ENCODE peak calls at places on chromosomes 2 and 18, in six cellular contexts. One of them, this sample, is unnamed.

GRCh38 chr2:105879798-105880300 is 135.1 kb downstream of the NCK2 start:
- DNase-seq in K562: no peak
- DNase-seq in H1: no peak
- DNase-seq in HCT116: no peak
- DNase-seq in HepG2: no peak
- DNase-seq in SK-N-SH: no peak
- DNase-seq in this sample: no peak

GRCh38 chr2:152861349-152861942 is 143.0 kb downstream of the ARL6IP6 start:
- DNase-seq in K562: peak; percentile 73
- DNase-seq in H1: peak; percentile 5
- DNase-seq in HCT116: peak; percentile 46
- DNase-seq in HepG2: peak; percentile 43
- DNase-seq in SK-N-SH: peak; percentile 32
- DNase-seq in this sample: peak; percentile 54

GRCh38 chr2:62396880-62397279 is 109.1 kb downstream of the TMEM17 start:
- DNase-seq in K562: no peak
- DNase-seq in H1: no peak
- DNase-seq in HCT116: no peak
- DNase-seq in HepG2: no peak
- DNase-seq in SK-N-SH: no peak
- DNase-seq in this sample: no peak

GRCh38 chr2:60480089-60480773 is 73.2 kb downstream of the BCL11A start:
- DNase-seq in K562: no peak
- DNase-seq in H1: no peak
- DNase-seq in HCT116: no peak
- DNase-seq in HepG2: peak; percentile 92
- DNase-seq in SK-N-SH: no peak
- DNase-seq in this sample: no peak

GRCh38 chr2:62705859-62706720 is 577 bp downstream of the EHBP1 start:
- DNase-seq in K562: peak; percentile 65
- DNase-seq in H1: no peak
- DNase-seq in HCT116: no peak
- DNase-seq in HepG2: peak; percentile 71
- DNase-seq in SK-N-SH: peak; percentile 78
- DNase-seq in this sample: peak; percentile 44

GRCh38 chr2:195319112-195319460 is 337.9 kb upstream of the SLC39A10 start:
- DNase-seq in K562: no peak
- DNase-seq in H1: no peak
- DNase-seq in HCT116: no peak
- DNase-seq in HepG2: no peak
- DNase-seq in SK-N-SH: no peak
- DNase-seq in this sample: no peak

GRCh38 chr2:108909275-108909823 is 79.7 kb downstream of the EDAR start:
- DNase-seq in K562: no peak
- DNase-seq in H1: no peak
- DNase-seq in HCT116: no peak
- DNase-seq in HepG2: no peak
- DNase-seq in SK-N-SH: peak; percentile 11
- DNase-seq in this sample: no peak

GRCh38 chr18:46071615-46071893 is 506 bp downstream of the PSTPIP2 start:
- DNase-seq in K562: no peak
- DNase-seq in H1: no peak
- DNase-seq in HCT116: no peak
- DNase-seq in HepG2: no peak
- DNase-seq in SK-N-SH: no peak
- DNase-seq in this sample: no peak

GRCh38 chr2:208407667-208408066 is 1.1 kb downstream of the PTH2R start:
- DNase-seq in K562: peak; percentile 27
- DNase-seq in H1: no peak
- DNase-seq in HCT116: no peak
- DNase-seq in HepG2: peak; percentile 3
- DNase-seq in SK-N-SH: peak; percentile 45
- DNase-seq in this sample: no peak

GRCh38 chr2:86229221-86229620 is 30.0 kb downstream of the MRPL35 start:
- DNase-seq in K562: no peak
- DNase-seq in H1: no peak
- DNase-seq in HCT116: no peak
- DNase-seq in HepG2: no peak
- DNase-seq in SK-N-SH: no peak
- DNase-seq in this sample: no peak

GRCh38 chr2:27977623-27978312 is 87.2 kb downstream of the BABAM2 start:
- DNase-seq in K562: no peak
- DNase-seq in H1: no peak
- DNase-seq in HCT116: peak; percentile 84
- DNase-seq in HepG2: peak; percentile 60
- DNase-seq in SK-N-SH: no peak
- DNase-seq in this sample: no peak

GRCh38 chr18:39058386-39059000 is 1492.9 kb upstream of the CELF4 start:
- DNase-seq in K562: no peak
- DNase-seq in H1: no peak
- DNase-seq in HCT116: no peak
- DNase-seq in HepG2: no peak
- DNase-seq in SK-N-SH: no peak
- DNase-seq in this sample: no peak

GRCh38 chr2:7269244-7269643 is 352.0 kb downstream of the RNF144A start:
- DNase-seq in K562: no peak
- DNase-seq in H1: no peak
- DNase-seq in HCT116: no peak
- DNase-seq in HepG2: no peak
- DNase-seq in SK-N-SH: no peak
- DNase-seq in this sample: no peak

GRCh38 chr2:25483584-25484266 is 142.0 kb upstream of the DNMT3A start:
- DNase-seq in K562: no peak
- DNase-seq in H1: no peak
- DNase-seq in HCT116: no peak
- DNase-seq in HepG2: no peak
- DNase-seq in SK-N-SH: no peak
- DNase-seq in this sample: no peak

GRCh38 chr2:63814114-63814513 is 27.6 kb upstream of the UGP2 start:
- DNase-seq in K562: no peak
- DNase-seq in H1: no peak
- DNase-seq in HCT116: no peak
- DNase-seq in HepG2: no peak
- DNase-seq in SK-N-SH: no peak
- DNase-seq in this sample: no peak

GRCh38 chr2:3269425-3270094 is 108.1 kb downstream of the EIPR1 start:
- DNase-seq in K562: no peak
- DNase-seq in H1: no peak
- DNase-seq in HCT116: no peak
- DNase-seq in HepG2: no peak
- DNase-seq in SK-N-SH: no peak
- DNase-seq in this sample: no peak

DNA sequence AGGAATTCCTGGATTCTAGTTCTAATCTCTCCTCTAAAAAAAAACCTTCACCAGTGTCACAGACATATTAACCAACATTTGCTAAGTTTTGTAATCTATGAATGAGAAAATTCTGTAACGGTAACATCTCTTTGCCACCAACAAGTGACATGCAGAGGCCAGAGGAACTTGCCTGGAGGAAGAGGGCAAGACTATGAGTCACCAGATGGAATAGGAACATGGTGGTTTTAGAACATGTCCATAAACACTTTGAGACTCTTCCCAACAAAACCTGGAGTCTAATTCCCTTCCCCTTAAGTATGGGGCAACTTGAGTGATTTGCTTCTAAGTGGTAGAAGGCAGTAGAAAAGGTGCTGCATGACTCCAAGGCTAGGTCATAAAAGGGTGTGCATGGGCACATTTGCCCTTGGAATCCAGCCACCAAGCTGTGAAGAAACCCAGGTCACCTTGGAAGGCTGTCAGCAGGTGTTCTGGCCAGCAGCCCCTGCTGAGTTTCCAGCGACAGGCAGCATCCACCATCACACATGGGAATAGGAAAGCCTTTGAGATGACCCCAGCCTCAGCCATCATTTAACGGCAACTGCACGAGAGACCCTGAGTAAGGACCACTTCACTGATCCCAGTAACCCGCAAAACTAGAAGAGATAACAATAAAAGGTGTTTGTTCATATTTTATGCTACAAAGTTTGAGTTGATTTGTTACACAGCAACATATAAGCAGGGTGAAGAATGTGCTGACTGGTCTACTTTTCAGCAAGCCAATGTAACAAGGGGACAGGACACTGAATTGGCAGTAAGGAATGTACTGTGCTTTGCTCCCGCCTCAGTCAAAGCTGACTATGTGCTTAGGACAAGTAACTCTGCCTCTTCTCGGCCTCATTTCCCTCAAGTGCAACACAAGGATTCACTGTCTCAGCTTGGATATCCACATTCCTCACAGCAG is 90.6 kb downstream of the SKA1 start:
- DNase-seq in K562: no peak
- DNase-seq in H1: no peak
- DNase-seq in HCT116: no peak
- DNase-seq in HepG2: no peak
- DNase-seq in SK-N-SH: no peak
- DNase-seq in this sample: no peak
- TF ChIP-seq YY1 in K562: no peak
- TF ChIP-seq YY1 in H1: no peak
- TF ChIP-seq YY1 in HCT116: no peak
- TF ChIP-seq YY1 in HepG2: no peak
- TF ChIP-seq YY1 in SK-N-SH: no peak
- TF ChIP-seq YY1 in this sample: no peak

DNA sequence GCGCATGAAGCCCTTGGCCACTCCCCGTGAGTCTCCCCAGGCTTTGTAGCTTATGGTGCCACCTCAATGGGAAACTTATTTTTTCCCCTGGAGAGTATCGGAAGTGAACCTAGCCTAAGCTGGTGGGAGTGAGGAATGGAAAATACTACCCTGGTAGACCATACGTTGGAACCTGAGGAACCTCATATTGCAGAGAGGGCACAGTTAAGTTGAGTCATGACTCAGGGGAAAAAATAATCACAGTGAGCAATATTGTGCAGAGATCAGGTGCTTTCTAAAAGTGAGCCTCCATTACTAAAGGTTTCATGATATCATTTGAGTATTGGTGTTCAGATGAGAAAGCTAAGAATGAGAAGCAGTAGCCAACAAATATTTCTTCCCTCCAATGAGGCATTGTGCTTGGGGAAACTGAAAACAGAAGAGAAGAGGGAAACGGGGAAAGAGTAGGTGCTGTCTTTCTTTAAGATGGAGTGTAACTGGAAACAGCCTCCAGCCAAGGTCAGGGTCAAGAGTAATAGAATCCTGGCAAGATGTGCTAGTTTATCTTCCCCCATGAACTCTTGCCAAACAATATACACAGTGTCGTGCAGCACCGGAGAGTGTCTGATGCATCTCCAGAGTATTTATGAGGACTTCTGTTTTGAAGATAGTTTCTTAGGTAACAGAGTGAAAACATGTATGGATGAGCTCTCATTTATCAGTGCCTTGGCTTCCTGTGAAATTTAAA is 360.7 kb upstream of the NT5C1B start:
- DNase-seq in K562: no peak
- DNase-seq in H1: no peak
- DNase-seq in HCT116: no peak
- DNase-seq in HepG2: no peak
- DNase-seq in SK-N-SH: peak; percentile 15
- DNase-seq in this sample: no peak
- TF ChIP-seq YY1 in K562: no peak
- TF ChIP-seq YY1 in H1: no peak
- TF ChIP-seq YY1 in HCT116: no peak
- TF ChIP-seq YY1 in HepG2: no peak
- TF ChIP-seq YY1 in SK-N-SH: no peak
- TF ChIP-seq YY1 in this sample: no peak

DNA sequence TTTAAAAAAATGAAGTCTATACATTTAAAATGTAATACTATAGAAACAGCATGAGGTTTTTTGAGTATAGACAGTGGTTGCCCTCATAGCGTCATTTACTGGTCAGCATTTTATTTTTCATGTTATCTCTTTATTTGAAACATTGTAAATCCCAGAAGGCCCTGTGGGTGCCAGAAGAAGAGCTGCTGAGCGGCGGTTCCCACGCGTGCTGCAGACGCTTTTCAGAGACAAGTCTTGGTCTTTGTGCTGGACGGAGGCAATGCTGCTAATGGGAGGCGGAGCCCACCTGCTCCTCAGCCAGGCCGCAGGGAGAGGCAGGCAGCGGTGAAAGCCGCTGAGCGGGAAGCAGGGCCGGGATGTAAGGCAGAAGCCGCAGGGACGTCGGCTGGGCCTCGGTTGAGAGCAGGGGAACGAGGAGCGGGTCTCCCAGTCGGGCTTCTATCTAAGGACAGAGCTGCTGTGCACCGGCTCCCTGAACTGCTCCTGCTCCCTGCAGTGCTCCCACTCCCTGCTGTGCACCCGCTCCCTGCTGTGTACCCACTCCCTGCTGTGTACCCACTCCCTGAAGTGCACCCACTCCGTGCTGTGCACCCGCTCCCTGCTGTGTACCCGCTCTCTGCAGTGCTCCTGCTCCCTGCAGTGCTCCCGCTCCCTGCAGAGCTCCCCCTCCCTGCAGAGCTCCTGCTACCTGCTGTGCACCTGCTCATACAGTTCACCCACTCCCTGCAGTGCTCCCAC is 16.6 kb downstream of the TMEM18 start:
- DNase-seq in K562: no peak
- DNase-seq in H1: peak; percentile 43
- DNase-seq in HCT116: no peak
- DNase-seq in HepG2: no peak
- DNase-seq in SK-N-SH: no peak
- DNase-seq in this sample: no peak
- TF ChIP-seq YY1 in K562: no peak
- TF ChIP-seq YY1 in H1: no peak
- TF ChIP-seq YY1 in HCT116: no peak
- TF ChIP-seq YY1 in HepG2: no peak
- TF ChIP-seq YY1 in SK-N-SH: no peak
- TF ChIP-seq YY1 in this sample: no peak

GRCh38 chr2:144128104-144128746 is 391.7 kb downstream of the ZEB2 start:
- DNase-seq in K562: no peak
- DNase-seq in H1: no peak
- DNase-seq in HCT116: no peak
- DNase-seq in HepG2: no peak
- DNase-seq in SK-N-SH: no peak
- DNase-seq in this sample: no peak

GRCh38 chr2:144133881-144134280 is 386.0 kb downstream of the ZEB2 start:
- DNase-seq in K562: no peak
- DNase-seq in H1: no peak
- DNase-seq in HCT116: no peak
- DNase-seq in HepG2: no peak
- DNase-seq in SK-N-SH: no peak
- DNase-seq in this sample: no peak

GRCh38 chr2:144130551-144130950 is 389.4 kb downstream of the ZEB2 start:
- DNase-seq in K562: no peak
- DNase-seq in H1: no peak
- DNase-seq in HCT116: no peak
- DNase-seq in HepG2: no peak
- DNase-seq in SK-N-SH: no peak
- DNase-seq in this sample: no peak

GRCh38 chr2:144132357-144132756 is 387.6 kb downstream of the ZEB2 start:
- DNase-seq in K562: no peak
- DNase-seq in H1: no peak
- DNase-seq in HCT116: no peak
- DNase-seq in HepG2: no peak
- DNase-seq in SK-N-SH: no peak
- DNase-seq in this sample: no peak

DNA sequence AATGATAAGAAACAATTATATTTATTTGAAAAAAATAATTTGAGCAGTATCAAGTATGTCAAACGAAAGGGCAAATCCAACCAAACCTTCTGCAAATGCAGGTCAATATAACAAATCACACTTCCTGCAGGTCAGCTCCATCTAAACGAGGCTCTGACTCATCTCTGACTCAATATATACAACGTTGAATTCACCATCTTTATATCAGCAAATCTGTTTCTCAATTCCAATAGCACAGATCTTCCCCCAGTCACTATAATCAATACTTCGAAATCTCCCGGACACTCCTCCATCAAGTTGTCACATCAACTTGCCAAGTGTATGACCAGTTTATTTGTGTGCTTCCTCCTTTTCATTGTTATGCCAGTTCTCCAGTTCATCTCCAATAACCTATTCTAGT is 388.9 kb downstream of the ZEB2 start:
- DNase-seq in K562: no peak
- DNase-seq in H1: no peak
- DNase-seq in HCT116: no peak
- DNase-seq in HepG2: no peak
- DNase-seq in SK-N-SH: no peak
- DNase-seq in this sample: no peak
- TF ChIP-seq YY1 in K562: no peak
- TF ChIP-seq YY1 in H1: no peak
- TF ChIP-seq YY1 in HCT116: no peak
- TF ChIP-seq YY1 in HepG2: no peak
- TF ChIP-seq YY1 in SK-N-SH: no peak
- TF ChIP-seq YY1 in this sample: no peak